ENCODE peak calls at places on chromosomes 3 and 15, in nine cellular contexts. One of them, this sample, is unnamed.

GRCh38 chr3:118910332-118910731 is 124.3 kb downstream of the IGSF11 start:
- DNase-seq in NCI-H2171: no peak
- DNase-seq in B cell: no peak
- DNase-seq in effector CD4-positive, alpha-beta T cell: no peak
- DNase-seq in brain microvascular endothelial cell: no peak
- DNase-seq in uterus: no peak
- DNase-seq in tibial artery: no peak
- DNase-seq in SJSA1: no peak
- DNase-seq in activated CD8-positive, alpha-beta memory T cell treated with anti-CD3 and anti-CD28 coated beads, Interleukin-2, amount 10 ng/mL, durations not matched to agents 7 days and 5 days: no peak
- DNase-seq in this sample: no peak

GRCh38 chr3:12994357-12994606 is 78.9 kb downstream of the IQSEC1 start:
- DNase-seq in NCI-H2171: no peak
- DNase-seq in B cell: peak; percentile 46
- DNase-seq in effector CD4-positive, alpha-beta T cell: no peak
- DNase-seq in brain microvascular endothelial cell: no peak
- DNase-seq in uterus: peak; percentile 61
- DNase-seq in tibial artery: peak; percentile 81
- DNase-seq in SJSA1: no peak
- DNase-seq in activated CD8-positive, alpha-beta memory T cell treated with anti-CD3 and anti-CD28 coated beads, Interleukin-2, amount 10 ng/mL, durations not matched to agents 7 days and 5 days: no peak
- DNase-seq in this sample: peak; percentile 86

GRCh38 chr15:100115711-100116090 is 226.1 kb downstream of the ADAMTS17 start:
- DNase-seq in NCI-H2171: no peak
- DNase-seq in B cell: no peak
- DNase-seq in effector CD4-positive, alpha-beta T cell: no peak
- DNase-seq in brain microvascular endothelial cell: peak; percentile 65
- DNase-seq in uterus: no peak
- DNase-seq in tibial artery: no peak
- DNase-seq in SJSA1: no peak
- DNase-seq in activated CD8-positive, alpha-beta memory T cell treated with anti-CD3 and anti-CD28 coated beads, Interleukin-2, amount 10 ng/mL, durations not matched to agents 7 days and 5 days: no peak
- DNase-seq in this sample: no peak

GRCh38 chr3:115113367-115113766 is 33.7 kb downstream of the ZBTB20 start:
- DNase-seq in NCI-H2171: no peak
- DNase-seq in B cell: no peak
- DNase-seq in effector CD4-positive, alpha-beta T cell: no peak
- DNase-seq in brain microvascular endothelial cell: peak; percentile 47
- DNase-seq in uterus: no peak
- DNase-seq in tibial artery: no peak
- DNase-seq in SJSA1: no peak
- DNase-seq in activated CD8-positive, alpha-beta memory T cell treated with anti-CD3 and anti-CD28 coated beads, Interleukin-2, amount 10 ng/mL, durations not matched to agents 7 days and 5 days: no peak
- DNase-seq in this sample: no peak

GRCh38 chr15:77836901-77837648 is 204.4 kb upstream of the LINGO1 start:
- DNase-seq in NCI-H2171: no peak
- DNase-seq in B cell: no peak
- DNase-seq in effector CD4-positive, alpha-beta T cell: no peak
- DNase-seq in brain microvascular endothelial cell: no peak
- DNase-seq in uterus: no peak
- DNase-seq in tibial artery: peak; percentile 48
- DNase-seq in SJSA1: no peak
- DNase-seq in activated CD8-positive, alpha-beta memory T cell treated with anti-CD3 and anti-CD28 coated beads, Interleukin-2, amount 10 ng/mL, durations not matched to agents 7 days and 5 days: no peak
- DNase-seq in this sample: no peak

GRCh38 chr15:70892912-70893560 is 410 bp downstream of the LRRC49 start:
- DNase-seq in NCI-H2171: no peak
- DNase-seq in B cell: no peak
- DNase-seq in effector CD4-positive, alpha-beta T cell: no peak
- DNase-seq in brain microvascular endothelial cell: peak; percentile 66
- DNase-seq in uterus: no peak
- DNase-seq in tibial artery: no peak
- DNase-seq in SJSA1: no peak
- DNase-seq in activated CD8-positive, alpha-beta memory T cell treated with anti-CD3 and anti-CD28 coated beads, Interleukin-2, amount 10 ng/mL, durations not matched to agents 7 days and 5 days: no peak
- DNase-seq in this sample: no peak

GRCh38 chr3:14183015-14183577 is 4.5 kb downstream of the LSM3 start:
- DNase-seq in NCI-H2171: no peak
- DNase-seq in B cell: no peak
- DNase-seq in effector CD4-positive, alpha-beta T cell: no peak
- DNase-seq in brain microvascular endothelial cell: no peak
- DNase-seq in uterus: no peak
- DNase-seq in tibial artery: no peak
- DNase-seq in SJSA1: no peak
- DNase-seq in activated CD8-positive, alpha-beta memory T cell treated with anti-CD3 and anti-CD28 coated beads, Interleukin-2, amount 10 ng/mL, durations not matched to agents 7 days and 5 days: no peak
- DNase-seq in this sample: no peak

GRCh38 chr15:70098461-70099166 is 897 bp upstream of the TLE3 start:
- DNase-seq in NCI-H2171: no peak
- DNase-seq in B cell: peak; percentile 55
- DNase-seq in effector CD4-positive, alpha-beta T cell: peak; percentile 25
- DNase-seq in brain microvascular endothelial cell: no peak
- DNase-seq in uterus: peak; percentile 67
- DNase-seq in tibial artery: peak; percentile 79
- DNase-seq in SJSA1: peak; percentile 79
- DNase-seq in activated CD8-positive, alpha-beta memory T cell treated with anti-CD3 and anti-CD28 coated beads, Interleukin-2, amount 10 ng/mL, durations not matched to agents 7 days and 5 days: peak; percentile 54
- DNase-seq in this sample: peak; percentile 77

GRCh38 chr3:142962175-142962519 is 1.3 kb downstream of the PAQR9 start:
- DNase-seq in NCI-H2171: no peak
- DNase-seq in B cell: no peak
- DNase-seq in effector CD4-positive, alpha-beta T cell: no peak
- DNase-seq in brain microvascular endothelial cell: no peak
- DNase-seq in uterus: no peak
- DNase-seq in tibial artery: no peak
- DNase-seq in SJSA1: no peak
- DNase-seq in activated CD8-positive, alpha-beta memory T cell treated with anti-CD3 and anti-CD28 coated beads, Interleukin-2, amount 10 ng/mL, durations not matched to agents 7 days and 5 days: no peak
- DNase-seq in this sample: no peak

GRCh38 chr3:154023148-154023547 is 98.0 kb upstream of the ARHGEF26 start:
- DNase-seq in NCI-H2171: no peak
- DNase-seq in B cell: no peak
- DNase-seq in effector CD4-positive, alpha-beta T cell: no peak
- DNase-seq in brain microvascular endothelial cell: no peak
- DNase-seq in uterus: no peak
- DNase-seq in tibial artery: no peak
- DNase-seq in SJSA1: no peak
- DNase-seq in activated CD8-positive, alpha-beta memory T cell treated with anti-CD3 and anti-CD28 coated beads, Interleukin-2, amount 10 ng/mL, durations not matched to agents 7 days and 5 days: no peak
- DNase-seq in this sample: no peak

GRCh38 chr3:60086811-60087210 is 1037.0 kb upstream of the CFAP20DC start:
- DNase-seq in NCI-H2171: no peak
- DNase-seq in B cell: no peak
- DNase-seq in effector CD4-positive, alpha-beta T cell: no peak
- DNase-seq in brain microvascular endothelial cell: peak; percentile 69
- DNase-seq in uterus: no peak
- DNase-seq in tibial artery: no peak
- DNase-seq in SJSA1: no peak
- DNase-seq in activated CD8-positive, alpha-beta memory T cell treated with anti-CD3 and anti-CD28 coated beads, Interleukin-2, amount 10 ng/mL, durations not matched to agents 7 days and 5 days: peak; percentile 66
- DNase-seq in this sample: no peak

GRCh38 chr3:16305121-16305541 is 40.1 kb downstream of the OXNAD1 start:
- DNase-seq in NCI-H2171: no peak
- DNase-seq in B cell: no peak
- DNase-seq in effector CD4-positive, alpha-beta T cell: peak; percentile 46
- DNase-seq in brain microvascular endothelial cell: no peak
- DNase-seq in uterus: no peak
- DNase-seq in tibial artery: no peak
- DNase-seq in SJSA1: no peak
- DNase-seq in activated CD8-positive, alpha-beta memory T cell treated with anti-CD3 and anti-CD28 coated beads, Interleukin-2, amount 10 ng/mL, durations not matched to agents 7 days and 5 days: peak; percentile 55
- DNase-seq in this sample: no peak

GRCh38 chr3:168876346-168877035 is 780.8 kb upstream of the GOLIM4 start:
- DNase-seq in NCI-H2171: no peak
- DNase-seq in B cell: no peak
- DNase-seq in effector CD4-positive, alpha-beta T cell: no peak
- DNase-seq in brain microvascular endothelial cell: no peak
- DNase-seq in uterus: no peak
- DNase-seq in tibial artery: no peak
- DNase-seq in SJSA1: no peak
- DNase-seq in activated CD8-positive, alpha-beta memory T cell treated with anti-CD3 and anti-CD28 coated beads, Interleukin-2, amount 10 ng/mL, durations not matched to agents 7 days and 5 days: no peak
- DNase-seq in this sample: no peak

GRCh38 chr3:8554725-8555621 is 53.4 kb downstream of the LMCD1 start:
- DNase-seq in NCI-H2171: no peak
- DNase-seq in B cell: no peak
- DNase-seq in effector CD4-positive, alpha-beta T cell: no peak
- DNase-seq in brain microvascular endothelial cell: peak; percentile 82
- DNase-seq in uterus: peak; percentile 56
- DNase-seq in tibial artery: peak; percentile 85
- DNase-seq in SJSA1: peak; percentile 73
- DNase-seq in activated CD8-positive, alpha-beta memory T cell treated with anti-CD3 and anti-CD28 coated beads, Interleukin-2, amount 10 ng/mL, durations not matched to agents 7 days and 5 days: no peak
- DNase-seq in this sample: peak; percentile 71

GRCh38 chr3:42028474-42028873 is 62.7 kb upstream of the TRAK1 start:
- DNase-seq in NCI-H2171: no peak
- DNase-seq in B cell: no peak
- DNase-seq in effector CD4-positive, alpha-beta T cell: no peak
- DNase-seq in brain microvascular endothelial cell: no peak
- DNase-seq in uterus: no peak
- DNase-seq in tibial artery: no peak
- DNase-seq in SJSA1: no peak
- DNase-seq in activated CD8-positive, alpha-beta memory T cell treated with anti-CD3 and anti-CD28 coated beads, Interleukin-2, amount 10 ng/mL, durations not matched to agents 7 days and 5 days: no peak
- DNase-seq in this sample: no peak

GRCh38 chr3:64488938-64489337 is 198.9 kb downstream of the ADAMTS9 start:
- DNase-seq in NCI-H2171: peak; percentile 33
- DNase-seq in B cell: no peak
- DNase-seq in effector CD4-positive, alpha-beta T cell: no peak
- DNase-seq in brain microvascular endothelial cell: no peak
- DNase-seq in uterus: no peak
- DNase-seq in tibial artery: no peak
- DNase-seq in SJSA1: no peak
- DNase-seq in activated CD8-positive, alpha-beta memory T cell treated with anti-CD3 and anti-CD28 coated beads, Interleukin-2, amount 10 ng/mL, durations not matched to agents 7 days and 5 days: no peak
- DNase-seq in this sample: no peak

GRCh38 chr15:56980474-56980873 is 62.0 kb downstream of the TCF12 start:
- DNase-seq in NCI-H2171: no peak
- DNase-seq in B cell: no peak
- DNase-seq in effector CD4-positive, alpha-beta T cell: no peak
- DNase-seq in brain microvascular endothelial cell: no peak
- DNase-seq in uterus: no peak
- DNase-seq in tibial artery: no peak
- DNase-seq in SJSA1: no peak
- DNase-seq in activated CD8-positive, alpha-beta memory T cell treated with anti-CD3 and anti-CD28 coated beads, Interleukin-2, amount 10 ng/mL, durations not matched to agents 7 days and 5 days: no peak
- DNase-seq in this sample: no peak

GRCh38 chr3:42795621-42796181 is 8.6 kb downstream of the HIGD1A start:
- DNase-seq in NCI-H2171: no peak
- DNase-seq in B cell: no peak
- DNase-seq in effector CD4-positive, alpha-beta T cell: no peak
- DNase-seq in brain microvascular endothelial cell: no peak
- DNase-seq in uterus: no peak
- DNase-seq in tibial artery: no peak
- DNase-seq in SJSA1: no peak
- DNase-seq in activated CD8-positive, alpha-beta memory T cell treated with anti-CD3 and anti-CD28 coated beads, Interleukin-2, amount 10 ng/mL, durations not matched to agents 7 days and 5 days: no peak
- DNase-seq in this sample: peak; percentile 19

GRCh38 chr15:48307586-48307985 is 23.6 kb upstream of the DUT start:
- DNase-seq in NCI-H2171: no peak
- DNase-seq in B cell: no peak
- DNase-seq in effector CD4-positive, alpha-beta T cell: no peak
- DNase-seq in brain microvascular endothelial cell: peak; percentile 51
- DNase-seq in uterus: no peak
- DNase-seq in tibial artery: no peak
- DNase-seq in SJSA1: no peak
- DNase-seq in activated CD8-positive, alpha-beta memory T cell treated with anti-CD3 and anti-CD28 coated beads, Interleukin-2, amount 10 ng/mL, durations not matched to agents 7 days and 5 days: no peak
- DNase-seq in this sample: no peak

GRCh38 chr3:151328298-151329036 is 882 bp downstream of the P2RY13 start:
- DNase-seq in NCI-H2171: no peak
- DNase-seq in B cell: peak; percentile 15
- DNase-seq in effector CD4-positive, alpha-beta T cell: no peak
- DNase-seq in brain microvascular endothelial cell: no peak
- DNase-seq in uterus: no peak
- DNase-seq in tibial artery: no peak
- DNase-seq in SJSA1: no peak
- DNase-seq in activated CD8-positive, alpha-beta memory T cell treated with anti-CD3 and anti-CD28 coated beads, Interleukin-2, amount 10 ng/mL, durations not matched to agents 7 days and 5 days: peak; percentile 56
- DNase-seq in this sample: no peak

GRCh38 chr3:11734-12133 is 184.8 kb upstream of the CHL1 start:
- DNase-seq in NCI-H2171: no peak
- DNase-seq in B cell: no peak
- DNase-seq in effector CD4-positive, alpha-beta T cell: no peak
- DNase-seq in brain microvascular endothelial cell: no peak
- DNase-seq in uterus: peak; percentile 17
- DNase-seq in tibial artery: no peak
- DNase-seq in SJSA1: no peak
- DNase-seq in activated CD8-positive, alpha-beta memory T cell treated with anti-CD3 and anti-CD28 coated beads, Interleukin-2, amount 10 ng/mL, durations not matched to agents 7 days and 5 days: no peak
- DNase-seq in this sample: no peak

GRCh38 chr3:189512824-189513223 is 118.4 kb upstream of the TP63 start:
- DNase-seq in NCI-H2171: no peak
- DNase-seq in B cell: no peak
- DNase-seq in effector CD4-positive, alpha-beta T cell: no peak
- DNase-seq in brain microvascular endothelial cell: no peak
- DNase-seq in uterus: no peak
- DNase-seq in tibial artery: no peak
- DNase-seq in SJSA1: no peak
- DNase-seq in activated CD8-positive, alpha-beta memory T cell treated with anti-CD3 and anti-CD28 coated beads, Interleukin-2, amount 10 ng/mL, durations not matched to agents 7 days and 5 days: no peak
- DNase-seq in this sample: no peak

GRCh38 chr3:86388848-86389247 is 602.1 kb downstream of the VGLL3 start:
- DNase-seq in NCI-H2171: no peak
- DNase-seq in B cell: no peak
- DNase-seq in effector CD4-positive, alpha-beta T cell: no peak
- DNase-seq in brain microvascular endothelial cell: no peak
- DNase-seq in uterus: no peak
- DNase-seq in tibial artery: no peak
- DNase-seq in SJSA1: no peak
- DNase-seq in activated CD8-positive, alpha-beta memory T cell treated with anti-CD3 and anti-CD28 coated beads, Interleukin-2, amount 10 ng/mL, durations not matched to agents 7 days and 5 days: no peak
- DNase-seq in this sample: no peak

GRCh38 chr15:73034213-73034612 is 18.1 kb upstream of the NEO1 start:
- DNase-seq in NCI-H2171: peak; percentile 90
- DNase-seq in B cell: no peak
- DNase-seq in effector CD4-positive, alpha-beta T cell: no peak
- DNase-seq in brain microvascular endothelial cell: no peak
- DNase-seq in uterus: no peak
- DNase-seq in tibial artery: no peak
- DNase-seq in SJSA1: no peak
- DNase-seq in activated CD8-positive, alpha-beta memory T cell treated with anti-CD3 and anti-CD28 coated beads, Interleukin-2, amount 10 ng/mL, durations not matched to agents 7 days and 5 days: no peak
- DNase-seq in this sample: no peak

GRCh38 chr3:189222927-189223706 is 51.3 kb downstream of the TPRG1 start:
- DNase-seq in NCI-H2171: no peak
- DNase-seq in B cell: no peak
- DNase-seq in effector CD4-positive, alpha-beta T cell: no peak
- DNase-seq in brain microvascular endothelial cell: no peak
- DNase-seq in uterus: no peak
- DNase-seq in tibial artery: no peak
- DNase-seq in SJSA1: no peak
- DNase-seq in activated CD8-positive, alpha-beta memory T cell treated with anti-CD3 and anti-CD28 coated beads, Interleukin-2, amount 10 ng/mL, durations not matched to agents 7 days and 5 days: no peak
- DNase-seq in this sample: no peak

GRCh38 chr3:197317250-197317963 is 19.0 kb upstream of the DLG1 start:
- DNase-seq in NCI-H2171: no peak
- DNase-seq in B cell: no peak
- DNase-seq in effector CD4-positive, alpha-beta T cell: no peak
- DNase-seq in brain microvascular endothelial cell: peak; percentile 93
- DNase-seq in uterus: no peak
- DNase-seq in tibial artery: no peak
- DNase-seq in SJSA1: peak; percentile 74
- DNase-seq in activated CD8-positive, alpha-beta memory T cell treated with anti-CD3 and anti-CD28 coated beads, Interleukin-2, amount 10 ng/mL, durations not matched to agents 7 days and 5 days: no peak
- DNase-seq in this sample: no peak